ENCODE peak calls at places on chromosomes 4 and X, in seven cellular contexts. N is heart left ventricle, E is WERI-Rb-1, J is cardiac muscle cell, P is vagina, F is GM12865, Q is foreskin fibroblast. S is an unnamed sample.

GRCh38 chr4:82718067-82718935 is 80.3 kb downstream of the SCD5 start:
- DNase-seq in P (no peak), E (no peak), Q (no peak), J (peak; percentile 84), N (no peak), F (no peak), S (no peak)

GRCh38 chrX:7117587-7117986 is 29.9 kb upstream of the STS start:
- DNase-seq in J (no peak), Q (no peak), E (no peak), N (no peak), P (no peak), F (peak; percentile 49), S (no peak)

GRCh38 chr4:110196871-110197420 is 1.5 kb downstream of the ELOVL6 start:
- DNase-seq in J (peak; percentile 61), F (peak; percentile 78), E (peak; percentile 72), N (peak; percentile 78), P (no peak), Q (no peak), S (peak; percentile 82)

GRCh38 chrX:27276751-27277150 is 186.4 kb downstream of the PPP4R3C start:
- DNase-seq in P (no peak), Q (no peak), N (no peak), E (no peak), J (no peak), F (no peak), S (no peak)

GRCh38 chr4:17024430-17024829 is 126.0 kb upstream of the LDB2 start:
- DNase-seq in E (no peak), Q (peak; percentile 30), P (no peak), J (peak; percentile 30), N (no peak), F (no peak), S (no peak)

GRCh38 chr4:142435599-142436235 is 410.4 kb downstream of the INPP4B start:
- DNase-seq in J (no peak), P (no peak), E (peak; percentile 98), N (no peak), F (no peak), Q (no peak), S (peak; percentile 71)

GRCh38 chr4:2305766-2306501 is 44.0 kb upstream of the MXD4 start:
- DNase-seq in E (no peak), P (no peak), J (no peak), F (peak; percentile 27), N (no peak), Q (no peak), S (no peak)

GRCh38 chr4:168695288-168695687 is 198.4 kb downstream of the PALLD start:
- DNase-seq in J (no peak), F (no peak), Q (no peak), E (no peak), N (no peak), P (no peak), S (no peak)

GRCh38 chr4:41363384-41363981 is 106.8 kb downstream of the UCHL1 start:
- DNase-seq in P (no peak), E (no peak), N (no peak), F (no peak), Q (peak; percentile 33), J (peak; percentile 42), S (no peak)

GRCh38 chrX:93673056-93673868 is at the start of gene NAP1L3:
- DNase-seq in P (no peak), F (peak; percentile 50), J (peak; percentile 78), Q (no peak), N (peak; percentile 58), E (no peak), S (peak; percentile 76)

GRCh38 chrX:11103751-11104150 is 7.4 kb upstream of the HCCS start:
- DNase-seq in P (no peak), Q (no peak), E (no peak), J (no peak), F (no peak), N (no peak), S (no peak)

GRCh38 chrX:11100281-11101035 is 10.7 kb upstream of the HCCS start:
- DNase-seq in P (no peak), E (peak; percentile 25), F (no peak), Q (peak; percentile 38), J (peak; percentile 78), N (no peak), S (peak; percentile 15)

GRCh38 chrX:11108253-11108941 is 2.7 kb upstream of the HCCS start:
- DNase-seq in P (no peak), E (no peak), N (no peak), J (no peak), F (no peak), Q (no peak), S (no peak)

GRCh38 chrX:11103006-11103405 is 8.1 kb upstream of the HCCS start:
- DNase-seq in F (peak; percentile 30), N (no peak), P (no peak), J (no peak), E (no peak), Q (no peak), S (no peak)

DNA sequence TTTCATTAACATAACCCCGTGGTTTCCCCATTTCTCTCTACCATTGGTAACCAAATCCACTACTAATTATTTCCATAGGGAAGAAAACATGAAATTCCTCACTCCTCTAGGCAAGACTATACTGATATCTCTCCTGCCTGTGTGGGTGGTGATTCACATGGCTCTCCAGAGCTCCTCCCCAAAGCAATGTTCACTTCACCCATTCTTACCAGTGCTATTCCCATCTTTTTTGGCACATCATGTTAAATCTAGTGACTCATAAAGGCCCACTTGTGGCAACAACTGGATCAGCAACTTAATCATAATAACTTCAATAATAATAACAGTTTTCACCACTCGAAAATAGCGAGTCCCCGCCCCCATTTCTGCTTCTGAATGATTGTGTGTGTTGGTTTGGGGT is 6.1 kb upstream of the HCCS start:
- DNase-seq in E (no peak), Q (no peak), F (no peak), P (no peak), N (no peak), J (peak; percentile 48), S (no peak)
- TF ChIP-seq CTCF in E (no peak), Q (no peak), F (no peak), P (no peak), N (no peak), J (no peak), S (no peak)

GRCh38 chr4:38987491-38987890 is 44.7 kb downstream of the TMEM156 start:
- DNase-seq in P (no peak), E (no peak), N (no peak), F (peak; percentile 33), J (no peak), Q (no peak), S (no peak)
- TF ChIP-seq CTCF in P (no peak), E (no peak), N (no peak), F (no peak), J (no peak), Q (no peak), S (no peak)

GRCh38 chr4:74134500-74134852 is 23.4 kb upstream of the MTHFD2L start:
- DNase-seq in F (no peak), P (no peak), N (no peak), Q (no peak), E (no peak), J (no peak), S (no peak)
- TF ChIP-seq CTCF in F (no peak), P (no peak), N (no peak), Q (no peak), E (no peak), J (no peak), S (peak; percentile 43)

DNA sequence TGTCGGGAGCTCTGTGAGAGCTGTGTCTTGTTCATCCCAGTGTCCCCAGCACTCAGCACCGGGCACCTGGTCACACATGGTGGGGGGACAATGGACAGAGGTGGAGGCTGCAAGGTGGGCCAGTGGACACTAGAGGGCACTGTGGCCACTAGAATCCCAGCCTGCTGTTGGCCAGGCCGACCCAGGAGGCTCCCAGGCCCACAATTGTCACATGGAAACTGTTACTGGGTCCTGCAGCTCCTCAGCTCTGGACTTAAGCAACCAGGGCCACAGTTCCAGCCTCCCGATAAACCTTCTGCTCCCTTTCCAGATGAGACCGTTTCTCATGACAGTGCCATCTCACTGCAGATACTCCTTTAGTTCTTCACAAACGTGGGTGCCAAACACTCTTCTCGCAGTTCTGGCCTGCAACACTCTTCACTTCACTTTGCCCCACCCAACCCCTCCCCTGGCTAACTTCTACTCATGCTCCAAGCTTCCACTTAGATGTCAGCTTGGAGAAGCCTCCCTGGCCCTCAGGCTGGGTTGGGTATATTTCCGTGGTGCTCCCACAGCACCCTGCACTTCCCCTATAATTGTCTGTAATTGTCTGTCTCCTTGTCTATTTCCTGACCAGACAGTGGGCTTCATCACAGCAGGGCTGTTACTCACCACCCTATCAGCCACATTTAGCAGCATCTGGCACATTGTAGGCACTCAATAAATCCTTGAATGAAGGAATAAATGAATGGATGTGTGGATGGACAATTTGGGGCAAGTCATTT is 3.5 kb upstream of the IQSEC2 start:
- DNase-seq in P (no peak), Q (no peak), N (peak; percentile 70), E (peak; percentile 66), J (peak; percentile 45), F (peak; percentile 39), S (peak; percentile 69)
- TF ChIP-seq CTCF in P (peak; percentile 47), Q (peak; percentile 63), N (peak; percentile 91), E (peak; percentile 96), J (peak; percentile 76), F (peak; percentile 71), S (peak; percentile 76)

GRCh38 chr4:77043507-77044131 is 32.2 kb downstream of the CCNI start:
- DNase-seq in J (peak; percentile 61), E (no peak), P (no peak), Q (peak; percentile 56), F (no peak), N (no peak), S (no peak)

GRCh38 chr4:77050962-77051361 is 24.8 kb downstream of the CCNI start:
- DNase-seq in P (no peak), Q (no peak), F (no peak), J (no peak), E (no peak), N (no peak), S (no peak)

GRCh38 chr4:77044458-77045124 is 31.2 kb downstream of the CCNI start:
- DNase-seq in J (peak; percentile 74), P (no peak), Q (peak; percentile 71), F (peak; percentile 41), E (no peak), N (no peak), S (no peak)

GRCh38 chr4:77045490-77045889 is 30.3 kb downstream of the CCNI start:
- DNase-seq in E (no peak), F (no peak), Q (no peak), N (no peak), J (peak; percentile 40), P (no peak), S (no peak)

DNA sequence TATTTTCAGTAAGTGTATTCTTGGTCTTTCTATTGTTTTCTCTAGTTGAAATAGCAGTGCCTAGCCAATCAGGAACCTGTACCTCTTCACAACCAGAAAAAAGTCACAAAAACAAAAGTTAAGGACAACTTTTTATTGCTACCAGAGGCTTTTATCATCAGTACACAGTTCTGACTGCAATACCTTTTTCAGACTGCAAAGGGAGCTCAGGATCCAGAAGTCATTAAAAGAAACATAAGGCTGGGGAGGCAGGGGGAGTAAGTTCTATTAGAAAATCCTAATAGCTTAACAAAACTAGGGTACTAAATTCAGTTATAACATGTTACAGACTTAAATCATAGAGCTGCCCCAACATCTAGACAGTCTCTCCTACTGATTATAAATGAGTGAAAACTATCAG is 28.8 kb downstream of the CCNI start:
- DNase-seq in P (no peak), E (no peak), Q (no peak), N (no peak), J (peak; percentile 38), F (peak; percentile 19), S (no peak)
- TF ChIP-seq CTCF in P (no peak), E (peak; percentile 9), Q (peak; percentile 27), N (peak; percentile 8), J (peak; percentile 39), F (peak; percentile 10), S (peak; percentile 54)

S was measured in glutamatergic neuron.